ENCODE peak calls at places on chromosomes 16 and 17, in eight cellular contexts. One of them, this sample, is unnamed.

GRCh38 chr16:88768041-88768876 is 16.8 kb downstream of the PIEZO1 start:
- DNase-seq in transverse colon: peak
- DNase-seq in CD4-positive, alpha-beta T cell: no peak
- DNase-seq in WTC11: no peak
- DNase-seq in thoracic aorta: no peak
- DNase-seq in AG10803: peak
- DNase-seq in nephron progenitor cell: no peak
- DNase-seq in bronchial epithelial cell: no peak
- DNase-seq in this sample: no peak

GRCh38 chr16:4558026-4558425 is 1.9 kb downstream of the C16orf96 start:
- DNase-seq in transverse colon: no peak
- DNase-seq in CD4-positive, alpha-beta T cell: no peak
- DNase-seq in WTC11: no peak
- DNase-seq in thoracic aorta: no peak
- DNase-seq in AG10803: no peak
- DNase-seq in nephron progenitor cell: peak
- DNase-seq in bronchial epithelial cell: no peak
- DNase-seq in this sample: no peak

GRCh38 chr16:88578446-88579313 is 8.5 kb downstream of the ZC3H18 start:
- DNase-seq in transverse colon: no peak
- DNase-seq in CD4-positive, alpha-beta T cell: no peak
- DNase-seq in WTC11: no peak
- DNase-seq in thoracic aorta: no peak
- DNase-seq in AG10803: no peak
- DNase-seq in nephron progenitor cell: no peak
- DNase-seq in bronchial epithelial cell: no peak
- DNase-seq in this sample: no peak

GRCh38 chr17:50487213-50488096 is 8.8 kb downstream of the RSAD1 start:
- DNase-seq in transverse colon: no peak
- DNase-seq in CD4-positive, alpha-beta T cell: no peak
- DNase-seq in WTC11: no peak
- DNase-seq in thoracic aorta: no peak
- DNase-seq in AG10803: no peak
- DNase-seq in nephron progenitor cell: no peak
- DNase-seq in bronchial epithelial cell: peak
- DNase-seq in this sample: peak

GRCh38 chr16:69885722-69886121 is 65.4 kb upstream of the CLEC18A start:
- DNase-seq in transverse colon: no peak
- DNase-seq in CD4-positive, alpha-beta T cell: no peak
- DNase-seq in WTC11: no peak
- DNase-seq in thoracic aorta: no peak
- DNase-seq in AG10803: no peak
- DNase-seq in nephron progenitor cell: no peak
- DNase-seq in bronchial epithelial cell: no peak
- DNase-seq in this sample: no peak

GRCh38 chr17:57399690-57400089 is 143.4 kb downstream of the MSI2 start:
- DNase-seq in transverse colon: no peak
- DNase-seq in CD4-positive, alpha-beta T cell: no peak
- DNase-seq in WTC11: no peak
- DNase-seq in thoracic aorta: no peak
- DNase-seq in AG10803: no peak
- DNase-seq in nephron progenitor cell: no peak
- DNase-seq in bronchial epithelial cell: no peak
- DNase-seq in this sample: no peak

GRCh38 chr17:1643293-1643998 is 2.1 kb downstream of the SCARF1 start:
- DNase-seq in transverse colon: peak
- DNase-seq in CD4-positive, alpha-beta T cell: peak
- DNase-seq in WTC11: peak
- DNase-seq in thoracic aorta: no peak
- DNase-seq in AG10803: peak
- DNase-seq in nephron progenitor cell: peak
- DNase-seq in bronchial epithelial cell: peak
- DNase-seq in this sample: no peak

GRCh38 chr17:66737524-66737923 is 97.4 kb upstream of the CACNG5 start:
- DNase-seq in transverse colon: no peak
- DNase-seq in CD4-positive, alpha-beta T cell: no peak
- DNase-seq in WTC11: peak
- DNase-seq in thoracic aorta: no peak
- DNase-seq in AG10803: peak
- DNase-seq in nephron progenitor cell: peak
- DNase-seq in bronchial epithelial cell: no peak
- DNase-seq in this sample: no peak

GRCh38 chr17:78780852-78781338 is 1.2 kb downstream of the CYTH1 start:
- DNase-seq in transverse colon: no peak
- DNase-seq in CD4-positive, alpha-beta T cell: no peak
- DNase-seq in WTC11: no peak
- DNase-seq in thoracic aorta: no peak
- DNase-seq in AG10803: no peak
- DNase-seq in nephron progenitor cell: no peak
- DNase-seq in bronchial epithelial cell: no peak
- DNase-seq in this sample: no peak

GRCh38 chr17:40648326-40648968 is 829 bp upstream of the SMARCE1 start:
- DNase-seq in transverse colon: no peak
- DNase-seq in CD4-positive, alpha-beta T cell: no peak
- DNase-seq in WTC11: no peak
- DNase-seq in thoracic aorta: no peak
- DNase-seq in AG10803: peak
- DNase-seq in nephron progenitor cell: no peak
- DNase-seq in bronchial epithelial cell: peak
- DNase-seq in this sample: peak

GRCh38 chr16:57391308-57391699 is 13.3 kb upstream of the CCL17 start:
- DNase-seq in transverse colon: no peak
- DNase-seq in CD4-positive, alpha-beta T cell: no peak
- DNase-seq in WTC11: no peak
- DNase-seq in thoracic aorta: no peak
- DNase-seq in AG10803: no peak
- DNase-seq in nephron progenitor cell: no peak
- DNase-seq in bronchial epithelial cell: no peak
- DNase-seq in this sample: no peak

GRCh38 chr17:80219013-80219776 is 938 bp downstream of the SGSH start:
- DNase-seq in transverse colon: peak
- DNase-seq in CD4-positive, alpha-beta T cell: peak
- DNase-seq in WTC11: no peak
- DNase-seq in thoracic aorta: peak
- DNase-seq in AG10803: peak
- DNase-seq in nephron progenitor cell: no peak
- DNase-seq in bronchial epithelial cell: peak
- DNase-seq in this sample: peak

DNA sequence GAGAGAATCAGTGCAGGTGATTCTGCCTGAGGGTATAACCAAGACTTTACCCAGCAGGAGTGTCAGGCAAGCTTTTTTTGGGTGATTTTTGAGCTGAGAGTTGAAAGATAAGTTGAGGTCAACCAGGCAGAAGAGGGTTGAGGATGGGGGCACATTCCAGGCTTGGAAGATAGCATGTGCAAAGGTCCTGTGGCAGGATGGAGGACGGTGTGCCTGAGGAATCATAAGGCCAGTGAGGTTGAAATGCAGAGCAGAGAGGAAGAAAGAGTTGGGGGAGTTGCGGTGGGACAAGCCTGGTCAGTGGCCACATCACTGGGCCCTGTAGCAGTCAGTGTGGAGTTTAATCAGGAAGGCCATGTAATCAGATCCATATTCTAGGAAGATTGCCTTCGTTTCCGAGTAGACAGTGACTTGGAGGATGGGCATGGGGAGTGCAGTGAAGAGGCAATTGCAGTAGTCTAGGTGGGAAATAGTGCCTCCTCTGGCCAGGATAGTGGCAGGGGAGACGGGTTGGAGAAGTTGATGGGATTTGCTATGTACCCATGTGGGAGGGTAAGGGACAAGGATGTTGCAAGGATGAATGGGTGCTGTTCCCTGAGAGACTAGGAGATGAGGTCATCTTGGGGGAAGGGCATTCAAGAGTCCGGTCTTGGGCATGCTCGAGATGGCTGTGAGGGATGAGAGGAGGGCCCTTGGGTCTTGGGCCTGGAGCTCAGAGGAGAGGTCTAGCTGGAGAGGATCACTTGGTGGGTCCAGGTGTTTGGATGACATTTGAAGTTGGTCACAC is 3.9 kb downstream of the PLEKHG4 start:
- DNase-seq in transverse colon: no peak
- DNase-seq in CD4-positive, alpha-beta T cell: no peak
- DNase-seq in WTC11: no peak
- DNase-seq in thoracic aorta: no peak
- DNase-seq in AG10803: peak
- DNase-seq in nephron progenitor cell: no peak
- DNase-seq in bronchial epithelial cell: peak
- DNase-seq in this sample: peak
- TF ChIP-seq CTCF in transverse colon: no peak
- TF ChIP-seq CTCF in CD4-positive, alpha-beta T cell: no peak
- TF ChIP-seq CTCF in WTC11: no peak
- TF ChIP-seq CTCF in thoracic aorta: no peak
- TF ChIP-seq CTCF in AG10803: no peak
- TF ChIP-seq CTCF in nephron progenitor cell: no peak
- TF ChIP-seq CTCF in bronchial epithelial cell: no peak
- TF ChIP-seq CTCF in this sample: peak

GRCh38 chr17:7259555-7259889 is 2.8 kb downstream of the CLDN7 start:
- DNase-seq in transverse colon: peak
- DNase-seq in CD4-positive, alpha-beta T cell: no peak
- DNase-seq in WTC11: no peak
- DNase-seq in thoracic aorta: no peak
- DNase-seq in AG10803: no peak
- DNase-seq in nephron progenitor cell: no peak
- DNase-seq in bronchial epithelial cell: no peak
- DNase-seq in this sample: no peak
- TF ChIP-seq CTCF in transverse colon: no peak
- TF ChIP-seq CTCF in CD4-positive, alpha-beta T cell: no peak
- TF ChIP-seq CTCF in WTC11: no peak
- TF ChIP-seq CTCF in thoracic aorta: no peak
- TF ChIP-seq CTCF in AG10803: no peak
- TF ChIP-seq CTCF in nephron progenitor cell: no peak
- TF ChIP-seq CTCF in bronchial epithelial cell: no peak
- TF ChIP-seq CTCF in this sample: no peak

GRCh38 chr17:44960654-44961053 is 7.4 kb downstream of the C1QL1 start:
- DNase-seq in transverse colon: no peak
- DNase-seq in CD4-positive, alpha-beta T cell: no peak
- DNase-seq in WTC11: no peak
- DNase-seq in thoracic aorta: no peak
- DNase-seq in AG10803: no peak
- DNase-seq in nephron progenitor cell: no peak
- DNase-seq in bronchial epithelial cell: no peak
- DNase-seq in this sample: no peak

GRCh38 chr17:44965491-44966234 is 2.4 kb downstream of the C1QL1 start:
- DNase-seq in transverse colon: no peak
- DNase-seq in CD4-positive, alpha-beta T cell: no peak
- DNase-seq in WTC11: no peak
- DNase-seq in thoracic aorta: no peak
- DNase-seq in AG10803: no peak
- DNase-seq in nephron progenitor cell: no peak
- DNase-seq in bronchial epithelial cell: no peak
- DNase-seq in this sample: no peak

GRCh38 chr17:44959821-44960523 is 8.1 kb downstream of the C1QL1 start:
- DNase-seq in transverse colon: no peak
- DNase-seq in CD4-positive, alpha-beta T cell: no peak
- DNase-seq in WTC11: no peak
- DNase-seq in thoracic aorta: no peak
- DNase-seq in AG10803: no peak
- DNase-seq in nephron progenitor cell: no peak
- DNase-seq in bronchial epithelial cell: no peak
- DNase-seq in this sample: no peak

GRCh38 chr17:44966348-44967025 is 1.6 kb downstream of the C1QL1 start:
- DNase-seq in transverse colon: no peak
- DNase-seq in CD4-positive, alpha-beta T cell: no peak
- DNase-seq in WTC11: no peak
- DNase-seq in thoracic aorta: no peak
- DNase-seq in AG10803: no peak
- DNase-seq in nephron progenitor cell: no peak
- DNase-seq in bronchial epithelial cell: no peak
- DNase-seq in this sample: no peak

GRCh38 chr17:44961921-44962350 is 6.2 kb downstream of the C1QL1 start:
- DNase-seq in transverse colon: no peak
- DNase-seq in CD4-positive, alpha-beta T cell: no peak
- DNase-seq in WTC11: peak
- DNase-seq in thoracic aorta: no peak
- DNase-seq in AG10803: no peak
- DNase-seq in nephron progenitor cell: no peak
- DNase-seq in bronchial epithelial cell: no peak
- DNase-seq in this sample: no peak
- TF ChIP-seq CTCF in transverse colon: no peak
- TF ChIP-seq CTCF in CD4-positive, alpha-beta T cell: no peak
- TF ChIP-seq CTCF in WTC11: no peak
- TF ChIP-seq CTCF in thoracic aorta: no peak
- TF ChIP-seq CTCF in AG10803: no peak
- TF ChIP-seq CTCF in nephron progenitor cell: no peak
- TF ChIP-seq CTCF in bronchial epithelial cell: no peak
- TF ChIP-seq CTCF in this sample: no peak

GRCh38 chr16:180921-181667 is 835 bp downstream of the HBQ1 start:
- DNase-seq in transverse colon: peak
- DNase-seq in CD4-positive, alpha-beta T cell: peak
- DNase-seq in WTC11: peak
- DNase-seq in thoracic aorta: no peak
- DNase-seq in AG10803: peak
- DNase-seq in nephron progenitor cell: peak
- DNase-seq in bronchial epithelial cell: peak
- DNase-seq in this sample: peak

GRCh38 chr16:177981-178676 is 1.6 kb downstream of the HBA1 start:
- DNase-seq in transverse colon: no peak
- DNase-seq in CD4-positive, alpha-beta T cell: no peak
- DNase-seq in WTC11: no peak
- DNase-seq in thoracic aorta: no peak
- DNase-seq in AG10803: no peak
- DNase-seq in nephron progenitor cell: no peak
- DNase-seq in bronchial epithelial cell: no peak
- DNase-seq in this sample: no peak

GRCh38 chr16:181668-182021 is 1.4 kb downstream of the HBQ1 start:
- DNase-seq in transverse colon: no peak
- DNase-seq in CD4-positive, alpha-beta T cell: no peak
- DNase-seq in WTC11: no peak
- DNase-seq in thoracic aorta: no peak
- DNase-seq in AG10803: peak
- DNase-seq in nephron progenitor cell: no peak
- DNase-seq in bronchial epithelial cell: no peak
- DNase-seq in this sample: no peak

GRCh38 chr16:179431-179830 is 828 bp upstream of the HBQ1 start:
- DNase-seq in transverse colon: no peak
- DNase-seq in CD4-positive, alpha-beta T cell: no peak
- DNase-seq in WTC11: no peak
- DNase-seq in thoracic aorta: no peak
- DNase-seq in AG10803: no peak
- DNase-seq in nephron progenitor cell: no peak
- DNase-seq in bronchial epithelial cell: no peak
- DNase-seq in this sample: no peak

DNA sequence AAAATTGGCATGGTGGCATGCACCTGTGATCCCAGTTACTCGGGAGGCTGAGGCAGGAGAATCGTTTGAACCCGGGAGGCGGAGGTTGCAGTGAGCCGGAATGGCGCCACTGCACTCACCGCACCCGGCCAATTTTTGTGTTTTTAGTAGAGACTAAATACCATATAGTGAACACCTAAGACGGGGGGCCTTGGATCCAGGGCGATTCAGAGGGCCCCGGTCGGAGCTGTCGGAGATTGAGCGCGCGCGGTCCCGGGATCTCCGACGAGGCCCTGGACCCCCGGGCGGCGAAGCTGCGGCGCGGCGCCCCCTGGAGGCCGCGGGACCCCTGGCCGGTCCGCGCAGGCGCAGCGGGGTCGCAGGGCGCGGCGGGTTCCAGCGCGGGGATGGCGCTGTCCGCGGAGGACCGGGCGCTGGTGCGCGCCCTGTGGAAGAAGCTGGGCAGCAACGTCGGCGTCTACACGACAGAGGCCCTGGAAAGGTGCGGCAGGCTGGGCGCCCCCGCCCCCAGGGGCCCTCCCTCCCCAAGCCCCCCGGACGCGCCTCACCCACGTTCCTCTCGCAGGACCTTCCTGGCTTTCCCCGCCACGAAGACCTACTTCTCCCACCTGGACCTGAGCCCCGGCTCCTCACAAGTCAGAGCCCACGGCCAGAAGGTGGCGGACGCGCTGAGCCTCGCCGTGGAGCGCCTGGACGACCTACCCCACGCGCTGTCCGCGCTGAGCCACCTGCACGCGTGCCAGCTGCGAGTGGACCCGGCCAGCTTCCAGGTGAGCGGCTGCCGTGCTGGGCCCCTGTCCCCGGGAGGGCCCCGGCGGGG is at the start of gene HBQ1:
- DNase-seq in transverse colon: no peak
- DNase-seq in CD4-positive, alpha-beta T cell: no peak
- DNase-seq in WTC11: peak
- DNase-seq in thoracic aorta: no peak
- DNase-seq in AG10803: no peak
- DNase-seq in nephron progenitor cell: peak
- DNase-seq in bronchial epithelial cell: no peak
- DNase-seq in this sample: no peak
- TF ChIP-seq CTCF in transverse colon: no peak
- TF ChIP-seq CTCF in CD4-positive, alpha-beta T cell: no peak
- TF ChIP-seq CTCF in WTC11: peak
- TF ChIP-seq CTCF in thoracic aorta: no peak
- TF ChIP-seq CTCF in AG10803: peak
- TF ChIP-seq CTCF in nephron progenitor cell: peak
- TF ChIP-seq CTCF in bronchial epithelial cell: peak
- TF ChIP-seq CTCF in this sample: peak